ENCODE peak calls at places on chromosomes 11 and 22, in four cellular contexts. D is OCI-LY7, Z is cardiac muscle cell, F is heart left ventricle. J is an unnamed sample. For H3K9me3, the result is how much of the 10 kb centered on the place peaks cover.

GRCh38 chr11:95134491-95134890 is 44.8 kb downstream of the ENDOD1 start:
- DNase-seq in D (no peak), Z (peak), F (no peak), J (no peak)

GRCh38 chr22:26517429-26517828 is 5.2 kb upstream of the TFIP11 start:
- DNase-seq in D (no peak), Z (no peak), F (no peak), J (no peak)

GRCh38 chr22:22710719-22711531 is 66.5 kb downstream of the GGTLC2 start:
- DNase-seq in D (peak), Z (peak), F (peak), J (peak)

GRCh38 chr22:21829523-21829922 is 37.9 kb downstream of the MAPK1 start:
- DNase-seq in D (no peak), Z (no peak), F (no peak), J (no peak)

GRCh38 chr11:8917157-8917820 is 6.3 kb downstream of the AKIP1 start:
- DNase-seq in D (no peak), Z (peak), F (no peak), J (peak)

GRCh38 chr11:44979536-44980399 is 29.1 kb upstream of the TP53I11 start:
- DNase-seq in D (no peak), Z (no peak), F (peak), J (no peak)

GRCh38 chr22:42489000-42489399 is 30.6 kb downstream of the RRP7A start:
- DNase-seq in D (no peak), Z (no peak), F (no peak), J (no peak)

GRCh38 chr22:46649176-46650077 is 29.2 kb downstream of the GRAMD4 start:
- DNase-seq in D (no peak), Z (peak), F (peak), J (no peak)

GRCh38 chr22:19847345-19847632 is 7.4 kb downstream of the GNB1L start:
- DNase-seq in D (no peak), Z (no peak), F (no peak), J (no peak)

GRCh38 chr11:65391007-65391406 is 4.6 kb downstream of the FRMD8 start:
- DNase-seq in D (no peak), Z (peak), F (peak), J (no peak)

GRCh38 chr22:30308518-30309230 is 18.1 kb downstream of the TBC1D10A start:
- DNase-seq in D (peak), Z (no peak), F (no peak), J (no peak)

GRCh38 chr11:67303132-67303988 is at the start of gene SSH3:
- DNase-seq in D (no peak), Z (peak), F (peak), J (peak)

GRCh38 chr11:75422248-75423231 is 10.5 kb downstream of the KLHL35 start:
- DNase-seq in D (no peak), Z (no peak), F (no peak), J (no peak)

GRCh38 chr22:29269731-29270474 is 1.8 kb downstream of the EWSR1 start:
- DNase-seq in D (peak), Z (peak), F (no peak), J (no peak)

GRCh38 chr11:125262194-125262824 is 97.8 kb downstream of the PKNOX2 start:
- DNase-seq in D (no peak), Z (peak), F (peak), J (no peak)

GRCh38 chr22:42745118-42745517 is 24.4 kb upstream of the A4GALT start:
- DNase-seq in D (no peak), Z (peak), F (no peak), J (no peak)

GRCh38 chr11:119647254-119647653 is 81.7 kb downstream of the NECTIN1 start:
- DNase-seq in D (no peak), Z (no peak), F (no peak), J (no peak)

GRCh38 chr22:20428496-20429253 is 8.9 kb downstream of the SCARF2 start:
- DNase-seq in D (no peak), Z (no peak), F (no peak), J (no peak)

GRCh38 chr11:870127-870413 is 27.4 kb downstream of the TSPAN4 start:
- DNase-seq in D (no peak), Z (no peak), F (no peak), J (no peak)
- TF ChIP-seq CTCF in D (no peak), Z (peak), F (no peak), J (no peak)

GRCh38 chr11:91790873-91791468 is 433.6 kb upstream of the FAT3 start:
- DNase-seq in D (no peak), Z (no peak), F (no peak), J (no peak)

GRCh38 chr11:91795139-91795887 is 429.3 kb upstream of the FAT3 start:
- DNase-seq in D (no peak), Z (no peak), F (no peak), J (no peak)

GRCh38 chr11:91794146-91794545 is 430.5 kb upstream of the FAT3 start:
- DNase-seq in D (no peak), Z (no peak), F (no peak), J (no peak)

GRCh38 chr11:91790346-91790745 is 434.3 kb upstream of the FAT3 start:
- DNase-seq in D (no peak), Z (no peak), F (no peak), J (no peak)

GRCh38 chr11:91792779-91793262 is 431.8 kb upstream of the FAT3 start:
- DNase-seq in D (no peak), Z (no peak), F (no peak), J (no peak)
- H3K9me3 ChIP-seq in D (under half), Z (under half), F (under half), J (under half)

DNA sequence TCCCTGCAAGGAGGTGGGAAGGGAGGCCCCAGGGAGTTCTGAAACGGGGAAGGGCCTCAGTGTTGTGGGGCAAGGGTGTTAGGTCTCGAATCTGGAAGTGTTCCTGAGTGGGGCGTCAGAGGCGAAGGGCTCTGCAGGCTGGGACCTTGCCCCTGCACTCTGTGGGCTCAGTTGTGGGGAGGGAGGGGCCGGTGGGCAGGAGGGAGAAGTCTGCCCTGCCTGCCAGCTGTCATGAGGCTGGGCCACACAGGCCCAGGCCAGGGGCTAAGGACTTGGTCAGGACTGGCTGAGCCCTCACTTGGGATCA is at the start of gene CRACR2B:
- DNase-seq in D (no peak), Z (no peak), F (no peak), J (no peak)
- H3K4me3 ChIP-seq in D (peak), Z (peak), F (peak), J (no peak)

GRCh38 chr11:22635689-22636088 is 10.1 kb upstream of the FANCF start:
- DNase-seq in D (no peak), Z (no peak), F (no peak), J (no peak)

GRCh38 chr11:22634897-22635629 is 9.4 kb upstream of the FANCF start:
- DNase-seq in D (no peak), Z (peak), F (peak), J (no peak)

DNA sequence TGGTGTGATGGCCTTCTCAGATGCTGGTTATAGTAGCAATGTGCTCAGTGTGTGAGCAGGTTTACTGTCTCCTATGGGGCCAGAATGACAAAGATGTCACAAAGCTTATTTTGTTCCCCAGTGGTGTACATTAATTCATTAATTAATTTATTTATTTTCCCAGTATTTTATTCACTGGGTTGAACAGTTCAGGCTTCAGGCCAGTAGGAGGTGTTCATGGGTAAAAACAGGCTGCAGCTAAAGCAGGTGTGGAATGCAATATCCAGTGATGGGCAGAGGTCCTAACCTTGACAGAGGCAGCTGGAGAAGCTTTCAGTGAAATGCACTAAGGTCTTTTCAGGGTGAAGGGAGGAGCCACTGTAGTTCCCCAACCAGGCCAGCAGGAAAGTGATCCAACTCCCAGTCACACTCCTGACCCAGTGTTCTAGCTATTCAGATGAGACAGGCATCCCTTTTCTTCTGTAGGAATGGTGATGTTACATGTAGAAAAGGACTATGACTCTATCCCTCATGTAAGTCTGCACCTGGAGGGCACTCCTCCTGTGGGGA is 7.8 kb upstream of the FANCF start:
- DNase-seq in D (no peak), Z (no peak), F (no peak), J (no peak)
- TF ChIP-seq CTCF in D (no peak), Z (no peak), F (no peak), J (no peak)

GRCh38 chr11:2631161-2631560 is 68.6 kb downstream of the KCNQ1OT1 start:
- DNase-seq in D (no peak), Z (no peak), F (no peak), J (no peak)

GRCh38 chr11:2625183-2625582 is 74.6 kb downstream of the KCNQ1OT1 start:
- DNase-seq in D (no peak), Z (no peak), F (no peak), J (no peak)

DNA sequence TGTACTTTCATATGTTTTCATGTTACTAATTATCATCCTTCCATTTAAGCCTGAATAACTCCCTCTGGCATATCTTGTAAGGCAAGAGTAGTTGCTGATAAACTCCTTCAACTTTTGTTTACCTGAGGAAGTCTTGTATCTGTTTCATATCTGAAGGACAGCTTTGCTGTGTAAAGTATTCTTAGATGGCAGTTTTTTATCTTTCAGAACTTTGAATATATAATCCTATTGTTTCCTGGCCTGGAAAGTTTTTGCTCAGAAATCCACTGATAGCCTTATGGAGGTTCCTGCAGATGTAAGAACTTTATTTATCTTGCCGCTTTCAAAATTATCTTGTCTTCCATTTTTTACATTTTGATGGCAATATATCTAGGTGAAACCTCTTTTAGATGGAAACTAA is 69.1 kb downstream of the KCNQ1OT1 start:
- DNase-seq in D (no peak), Z (no peak), F (no peak), J (no peak)
- H3K9me3 ChIP-seq in D (under half), Z (under half), F (half or more), J (under half)

GRCh38 chr11:70312401-70313357 is 42.2 kb downstream of the PPFIA1 start:
- DNase-seq in D (no peak), Z (no peak), F (no peak), J (no peak)

GRCh38 chr11:70315726-70316125 is 45.2 kb downstream of the PPFIA1 start:
- DNase-seq in D (no peak), Z (no peak), F (no peak), J (no peak)

GRCh38 chr11:70317576-70318305 is 47.3 kb downstream of the PPFIA1 start:
- DNase-seq in D (no peak), Z (no peak), F (no peak), J (no peak)

GRCh38 chr11:70313945-70314344 is 43.5 kb downstream of the PPFIA1 start:
- DNase-seq in D (no peak), Z (no peak), F (no peak), J (no peak)

DNA sequence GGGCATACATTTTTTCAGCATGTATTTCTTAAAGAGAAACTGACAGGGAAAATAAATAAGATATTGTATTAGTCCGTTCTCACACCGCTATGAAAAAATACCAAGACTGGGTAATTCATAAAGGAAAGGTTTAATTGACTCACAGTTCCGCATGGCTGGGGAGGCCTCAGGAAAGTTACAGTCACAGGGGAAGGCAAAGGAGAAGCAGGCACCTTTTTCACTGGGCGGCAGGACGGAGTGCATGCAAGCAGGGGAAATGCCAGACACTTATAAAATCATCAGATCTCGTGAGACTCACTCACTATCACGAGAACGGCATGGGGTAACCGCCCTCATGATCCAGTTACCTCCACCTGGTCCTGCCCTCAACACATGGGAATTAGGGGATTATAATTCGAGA is 44.2 kb downstream of the PPFIA1 start:
- DNase-seq in D (peak), Z (no peak), F (no peak), J (no peak)
- H3K4me3 ChIP-seq in D (no peak), Z (no peak), F (no peak), J (no peak)

J was measured in tibial nerve.